ENCODE peak calls at places on chromosomes 6 and 20, in five cellular contexts. One of them, this sample, is unnamed.

GRCh38 chr6:105896821-105897095 is 189.4 kb upstream of the PRDM1 start:
- DNase-seq in AG09309: no peak
- DNase-seq in type B pancreatic cell: no peak
- DNase-seq in dermis blood vessel endothelial cell: no peak
- DNase-seq in C1 segment of cervical spinal cord: no peak
- DNase-seq in this sample: no peak

GRCh38 chr6:44009425-44010321 is 117.6 kb downstream of the MRPL14 start:
- DNase-seq in AG09309: no peak
- DNase-seq in type B pancreatic cell: no peak
- DNase-seq in dermis blood vessel endothelial cell: no peak
- DNase-seq in C1 segment of cervical spinal cord: no peak
- DNase-seq in this sample: no peak

GRCh38 chr20:16201191-16201590 is 372.1 kb downstream of the KIF16B start:
- DNase-seq in AG09309: no peak
- DNase-seq in type B pancreatic cell: no peak
- DNase-seq in dermis blood vessel endothelial cell: no peak
- DNase-seq in C1 segment of cervical spinal cord: no peak
- DNase-seq in this sample: no peak

GRCh38 chr6:122180132-122180531 is 219.3 kb upstream of the HSF2 start:
- DNase-seq in AG09309: peak
- DNase-seq in type B pancreatic cell: no peak
- DNase-seq in dermis blood vessel endothelial cell: no peak
- DNase-seq in C1 segment of cervical spinal cord: no peak
- DNase-seq in this sample: no peak

GRCh38 chr6:107715523-107716321 is 108.4 kb downstream of the SCML4 start:
- DNase-seq in AG09309: no peak
- DNase-seq in type B pancreatic cell: no peak
- DNase-seq in dermis blood vessel endothelial cell: no peak
- DNase-seq in C1 segment of cervical spinal cord: no peak
- DNase-seq in this sample: no peak

GRCh38 chr20:56624786-56625681 is 4.1 kb upstream of the TFAP2C start:
- DNase-seq in AG09309: no peak
- DNase-seq in type B pancreatic cell: no peak
- DNase-seq in dermis blood vessel endothelial cell: no peak
- DNase-seq in C1 segment of cervical spinal cord: no peak
- DNase-seq in this sample: no peak

GRCh38 chr6:26571592-26572296 is 25.0 kb upstream of the ABT1 start:
- DNase-seq in AG09309: no peak
- DNase-seq in type B pancreatic cell: no peak
- DNase-seq in dermis blood vessel endothelial cell: peak
- DNase-seq in C1 segment of cervical spinal cord: peak
- DNase-seq in this sample: peak

GRCh38 chr6:10485406-10485805 is 35.7 kb upstream of the GCNT2 start:
- DNase-seq in AG09309: no peak
- DNase-seq in type B pancreatic cell: no peak
- DNase-seq in dermis blood vessel endothelial cell: no peak
- DNase-seq in C1 segment of cervical spinal cord: no peak
- DNase-seq in this sample: no peak

GRCh38 chr6:45650527-45651135 is 272.9 kb upstream of the SUPT3H start:
- DNase-seq in AG09309: no peak
- DNase-seq in type B pancreatic cell: no peak
- DNase-seq in dermis blood vessel endothelial cell: peak
- DNase-seq in C1 segment of cervical spinal cord: no peak
- DNase-seq in this sample: no peak

GRCh38 chr6:28225056-28225834 is at the start of gene ZSCAN9:
- DNase-seq in AG09309: peak
- DNase-seq in type B pancreatic cell: peak
- DNase-seq in dermis blood vessel endothelial cell: peak
- DNase-seq in C1 segment of cervical spinal cord: peak
- DNase-seq in this sample: peak